ENCODE peak calls at places on chromosomes 4 and X, in six cellular contexts. One of them, this sample, is unnamed.

GRCh38 chrX:87664381-87664780 is 146.8 kb downstream of the KLHL4 start:
- DNase-seq in lower lobe of right lung: no peak
- DNase-seq in mammary epithelial cell: peak
- DNase-seq in cardiac fibroblast: peak
- DNase-seq in tibial nerve: no peak
- DNase-seq in astrocyte of the spinal cord: peak
- DNase-seq in this sample: peak

GRCh38 chrX:12901486-12901885 is 4.9 kb upstream of the TLR8 start:
- DNase-seq in tibial nerve: peak
- DNase-seq in cardiac fibroblast: peak
- DNase-seq in lower lobe of right lung: peak
- DNase-seq in mammary epithelial cell: peak
- DNase-seq in astrocyte of the spinal cord: peak
- DNase-seq in this sample: peak

GRCh38 chr4:6887591-6888371 is 21.8 kb upstream of the TBC1D14 start:
- DNase-seq in tibial nerve: no peak
- DNase-seq in astrocyte of the spinal cord: no peak
- DNase-seq in cardiac fibroblast: no peak
- DNase-seq in lower lobe of right lung: no peak
- DNase-seq in mammary epithelial cell: no peak
- DNase-seq in this sample: no peak

GRCh38 chrX:51931761-51932160 is 38.3 kb downstream of the MAGED1 start:
- DNase-seq in mammary epithelial cell: no peak
- DNase-seq in lower lobe of right lung: no peak
- DNase-seq in tibial nerve: no peak
- DNase-seq in cardiac fibroblast: no peak
- DNase-seq in astrocyte of the spinal cord: no peak
- DNase-seq in this sample: no peak

GRCh38 chr4:40149960-40150385 is 46.9 kb upstream of the RHOH start:
- DNase-seq in astrocyte of the spinal cord: peak
- DNase-seq in lower lobe of right lung: no peak
- DNase-seq in tibial nerve: peak
- DNase-seq in cardiac fibroblast: peak
- DNase-seq in mammary epithelial cell: peak
- DNase-seq in this sample: peak

GRCh38 chrX:70769659-70770232 is 138.8 kb downstream of the TEX11 start:
- DNase-seq in cardiac fibroblast: peak
- DNase-seq in mammary epithelial cell: no peak
- DNase-seq in tibial nerve: no peak
- DNase-seq in astrocyte of the spinal cord: peak
- DNase-seq in lower lobe of right lung: no peak
- DNase-seq in this sample: peak

GRCh38 chr4:77994194-77994721 is 62.9 kb upstream of the FRAS1 start:
- DNase-seq in lower lobe of right lung: no peak
- DNase-seq in astrocyte of the spinal cord: peak
- DNase-seq in mammary epithelial cell: peak
- DNase-seq in cardiac fibroblast: peak
- DNase-seq in tibial nerve: no peak
- DNase-seq in this sample: peak

GRCh38 chr4:153335665-153336064 is 8.8 kb upstream of the MND1 start:
- DNase-seq in astrocyte of the spinal cord: no peak
- DNase-seq in lower lobe of right lung: no peak
- DNase-seq in mammary epithelial cell: peak
- DNase-seq in cardiac fibroblast: no peak
- DNase-seq in tibial nerve: no peak
- DNase-seq in this sample: no peak

GRCh38 chr4:140719693-140720092 is 36.5 kb downstream of the TBC1D9 start:
- DNase-seq in lower lobe of right lung: no peak
- DNase-seq in astrocyte of the spinal cord: no peak
- DNase-seq in mammary epithelial cell: no peak
- DNase-seq in tibial nerve: no peak
- DNase-seq in cardiac fibroblast: no peak
- DNase-seq in this sample: no peak

GRCh38 chr4:120540625-120541024 is 381.9 kb downstream of the PRDM5 start:
- DNase-seq in mammary epithelial cell: no peak
- DNase-seq in lower lobe of right lung: no peak
- DNase-seq in tibial nerve: no peak
- DNase-seq in cardiac fibroblast: no peak
- DNase-seq in astrocyte of the spinal cord: no peak
- DNase-seq in this sample: no peak

GRCh38 chr4:109010534-109010933 is 247.7 kb upstream of the ETNPPL start:
- DNase-seq in tibial nerve: no peak
- DNase-seq in lower lobe of right lung: no peak
- DNase-seq in mammary epithelial cell: no peak
- DNase-seq in astrocyte of the spinal cord: no peak
- DNase-seq in cardiac fibroblast: no peak
- DNase-seq in this sample: no peak

GRCh38 chrX:9885150-9885549 is 82.0 kb upstream of the CLDN34 start:
- DNase-seq in lower lobe of right lung: peak
- DNase-seq in tibial nerve: no peak
- DNase-seq in astrocyte of the spinal cord: peak
- DNase-seq in cardiac fibroblast: peak
- DNase-seq in mammary epithelial cell: no peak
- DNase-seq in this sample: peak

GRCh38 chrX:50704987-50705386 is 109.0 kb downstream of the SHROOM4 start:
- DNase-seq in astrocyte of the spinal cord: no peak
- DNase-seq in cardiac fibroblast: peak
- DNase-seq in lower lobe of right lung: no peak
- DNase-seq in mammary epithelial cell: no peak
- DNase-seq in tibial nerve: no peak
- DNase-seq in this sample: peak

GRCh38 chrX:70016513-70016912 is 33.2 kb downstream of the AWAT2 start:
- DNase-seq in mammary epithelial cell: no peak
- DNase-seq in lower lobe of right lung: no peak
- DNase-seq in astrocyte of the spinal cord: no peak
- DNase-seq in cardiac fibroblast: no peak
- DNase-seq in tibial nerve: no peak
- DNase-seq in this sample: no peak

GRCh38 chrX:19849433-19850190 is 37.8 kb downstream of the SH3KBP1 start:
- DNase-seq in cardiac fibroblast: no peak
- DNase-seq in tibial nerve: no peak
- DNase-seq in mammary epithelial cell: no peak
- DNase-seq in astrocyte of the spinal cord: no peak
- DNase-seq in lower lobe of right lung: no peak
- DNase-seq in this sample: no peak

GRCh38 chrX:19855700-19856381 is 31.6 kb downstream of the SH3KBP1 start:
- DNase-seq in lower lobe of right lung: no peak
- DNase-seq in tibial nerve: no peak
- DNase-seq in astrocyte of the spinal cord: no peak
- DNase-seq in mammary epithelial cell: no peak
- DNase-seq in cardiac fibroblast: peak
- DNase-seq in this sample: peak

GRCh38 chrX:19848110-19848509 is 39.3 kb downstream of the SH3KBP1 start:
- DNase-seq in mammary epithelial cell: no peak
- DNase-seq in cardiac fibroblast: no peak
- DNase-seq in lower lobe of right lung: no peak
- DNase-seq in tibial nerve: no peak
- DNase-seq in astrocyte of the spinal cord: no peak
- DNase-seq in this sample: no peak

GRCh38 chrX:19857131-19857530 is 30.3 kb downstream of the SH3KBP1 start:
- DNase-seq in lower lobe of right lung: no peak
- DNase-seq in mammary epithelial cell: no peak
- DNase-seq in cardiac fibroblast: no peak
- DNase-seq in tibial nerve: no peak
- DNase-seq in astrocyte of the spinal cord: no peak
- DNase-seq in this sample: no peak

GRCh38 chrX:19852014-19853005 is 35.1 kb downstream of the SH3KBP1 start:
- DNase-seq in astrocyte of the spinal cord: peak
- DNase-seq in lower lobe of right lung: no peak
- DNase-seq in tibial nerve: no peak
- DNase-seq in mammary epithelial cell: peak
- DNase-seq in cardiac fibroblast: peak
- DNase-seq in this sample: peak
- TF ChIP-seq CTCF in astrocyte of the spinal cord: no peak
- TF ChIP-seq CTCF in lower lobe of right lung: no peak
- TF ChIP-seq CTCF in tibial nerve: no peak
- TF ChIP-seq CTCF in mammary epithelial cell: no peak
- TF ChIP-seq CTCF in cardiac fibroblast: no peak
- TF ChIP-seq CTCF in this sample: no peak

GRCh38 chr4:55358668-55359067 is 12.6 kb downstream of the SRD5A3 start:
- DNase-seq in lower lobe of right lung: no peak
- DNase-seq in mammary epithelial cell: peak
- DNase-seq in cardiac fibroblast: peak
- DNase-seq in tibial nerve: no peak
- DNase-seq in astrocyte of the spinal cord: peak
- DNase-seq in this sample: peak
- H3K4me3 ChIP-seq in lower lobe of right lung: no peak
- H3K4me3 ChIP-seq in mammary epithelial cell: no peak
- H3K4me3 ChIP-seq in cardiac fibroblast: no peak
- H3K4me3 ChIP-seq in tibial nerve: no peak
- H3K4me3 ChIP-seq in astrocyte of the spinal cord: no peak
- H3K4me3 ChIP-seq in this sample: no peak

DNA sequence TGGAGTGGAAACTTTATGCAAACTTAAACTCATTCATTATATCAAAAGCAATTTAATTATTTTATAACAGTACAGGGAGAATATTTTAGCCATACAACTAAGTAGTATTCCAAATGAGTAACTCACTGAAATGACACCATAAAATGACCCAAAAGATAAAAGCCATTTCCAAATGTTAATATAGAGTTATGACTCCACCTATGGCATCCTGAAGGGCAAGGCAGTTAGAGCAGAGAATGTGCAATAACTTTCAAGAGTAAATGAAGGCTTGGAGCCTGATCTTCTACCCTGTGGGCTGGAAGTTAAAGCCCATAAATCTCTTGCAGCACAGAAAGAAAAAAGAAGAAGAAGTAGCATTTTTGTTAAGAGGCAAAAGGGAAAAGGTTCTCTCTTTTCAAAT is 176.2 kb upstream of the SLIT2 start:
- DNase-seq in tibial nerve: no peak
- DNase-seq in lower lobe of right lung: no peak
- DNase-seq in astrocyte of the spinal cord: peak
- DNase-seq in cardiac fibroblast: no peak
- DNase-seq in mammary epithelial cell: no peak
- DNase-seq in this sample: peak
- TF ChIP-seq CTCF in tibial nerve: no peak
- TF ChIP-seq CTCF in lower lobe of right lung: no peak
- TF ChIP-seq CTCF in astrocyte of the spinal cord: peak
- TF ChIP-seq CTCF in cardiac fibroblast: no peak
- TF ChIP-seq CTCF in mammary epithelial cell: peak
- TF ChIP-seq CTCF in this sample: peak

GRCh38 chr4:37892641-37893040 is 1.8 kb downstream of the TBC1D1 start:
- DNase-seq in cardiac fibroblast: no peak
- DNase-seq in lower lobe of right lung: peak
- DNase-seq in mammary epithelial cell: no peak
- DNase-seq in astrocyte of the spinal cord: no peak
- DNase-seq in tibial nerve: no peak
- DNase-seq in this sample: no peak
- H3K4me3 ChIP-seq in cardiac fibroblast: no peak
- H3K4me3 ChIP-seq in lower lobe of right lung: peak
- H3K4me3 ChIP-seq in mammary epithelial cell: no peak
- H3K4me3 ChIP-seq in astrocyte of the spinal cord: no peak
- H3K4me3 ChIP-seq in tibial nerve: no peak
- H3K4me3 ChIP-seq in this sample: no peak

GRCh38 chr4:1571986-1572385 is 112.1 kb downstream of the FAM53A start:
- DNase-seq in mammary epithelial cell: no peak
- DNase-seq in cardiac fibroblast: no peak
- DNase-seq in tibial nerve: no peak
- DNase-seq in lower lobe of right lung: peak
- DNase-seq in astrocyte of the spinal cord: no peak
- DNase-seq in this sample: no peak

GRCh38 chr4:1573830-1574459 is 110.2 kb downstream of the FAM53A start:
- DNase-seq in astrocyte of the spinal cord: no peak
- DNase-seq in tibial nerve: no peak
- DNase-seq in lower lobe of right lung: no peak
- DNase-seq in mammary epithelial cell: no peak
- DNase-seq in cardiac fibroblast: no peak
- DNase-seq in this sample: no peak

GRCh38 chr4:1574601-1575417 is 109.3 kb downstream of the FAM53A start:
- DNase-seq in cardiac fibroblast: no peak
- DNase-seq in astrocyte of the spinal cord: no peak
- DNase-seq in tibial nerve: no peak
- DNase-seq in lower lobe of right lung: peak
- DNase-seq in mammary epithelial cell: no peak
- DNase-seq in this sample: no peak

GRCh38 chr4:1572521-1572920 is 111.6 kb downstream of the FAM53A start:
- DNase-seq in mammary epithelial cell: no peak
- DNase-seq in tibial nerve: no peak
- DNase-seq in astrocyte of the spinal cord: no peak
- DNase-seq in cardiac fibroblast: no peak
- DNase-seq in lower lobe of right lung: no peak
- DNase-seq in this sample: no peak

GRCh38 chr4:1572964-1573720 is 111.0 kb downstream of the FAM53A start:
- DNase-seq in astrocyte of the spinal cord: no peak
- DNase-seq in mammary epithelial cell: no peak
- DNase-seq in tibial nerve: no peak
- DNase-seq in cardiac fibroblast: no peak
- DNase-seq in lower lobe of right lung: no peak
- DNase-seq in this sample: no peak
- TF ChIP-seq CTCF in astrocyte of the spinal cord: no peak
- TF ChIP-seq CTCF in mammary epithelial cell: no peak
- TF ChIP-seq CTCF in tibial nerve: no peak
- TF ChIP-seq CTCF in cardiac fibroblast: no peak
- TF ChIP-seq CTCF in lower lobe of right lung: no peak
- TF ChIP-seq CTCF in this sample: no peak

GRCh38 chr4:42396361-42397255 is 680 bp upstream of the SHISA3 start:
- DNase-seq in astrocyte of the spinal cord: peak
- DNase-seq in mammary epithelial cell: no peak
- DNase-seq in lower lobe of right lung: no peak
- DNase-seq in cardiac fibroblast: no peak
- DNase-seq in tibial nerve: no peak
- DNase-seq in this sample: peak
- H3K4me3 ChIP-seq in astrocyte of the spinal cord: peak
- H3K4me3 ChIP-seq in mammary epithelial cell: no peak
- H3K4me3 ChIP-seq in lower lobe of right lung: peak
- H3K4me3 ChIP-seq in cardiac fibroblast: peak
- H3K4me3 ChIP-seq in tibial nerve: peak
- H3K4me3 ChIP-seq in this sample: peak

This sample was measured in fibroblast of pulmonary artery.